ENCODE peak calls at places on chromosomes 12 and 14, in five cellular contexts. G is endothelial cell of umbilical vein, U is A549, J is osteoblast, H is heart right ventricle. K is an unnamed sample. For H3K4me1, the result is how much of the 10 kb centered on the place peaks cover.

GRCh38 chr12:130620281-130620680 is 95.8 kb downstream of the RIMBP2 start:
- DNase-seq in G (no peak), U (no peak), J (no peak), H (no peak), K (peak)

GRCh38 chr12:6914246-6914947 is at the start of gene ENO2:
- DNase-seq in G (peak), U (peak), J (peak), H (peak), K (peak)

GRCh38 chr14:98725676-98726075 is 546.3 kb downstream of the BCL11B start:
- DNase-seq in G (no peak), U (no peak), J (no peak), H (no peak), K (peak)

GRCh38 chr12:113152835-113153814 is 3.6 kb downstream of the CFAP73 start:
- DNase-seq in G (peak), U (peak), J (peak), H (peak), K (peak)

GRCh38 chr14:88955470-88955869 is 131.0 kb downstream of the TTC8 start:
- DNase-seq in G (no peak), U (no peak), J (no peak), H (no peak), K (no peak)

GRCh38 chr12:64895541-64895940 is 71.1 kb downstream of the TBC1D30 start:
- DNase-seq in G (no peak), U (no peak), J (no peak), H (no peak), K (no peak)

GRCh38 chr14:100546051-100546443 is 41.2 kb downstream of the BEGAIN start:
- DNase-seq in G (no peak), U (no peak), J (no peak), H (peak), K (no peak)

GRCh38 chr12:95637010-95637409 is 85.7 kb upstream of the USP44 start:
- DNase-seq in G (no peak), U (no peak), J (no peak), H (no peak), K (no peak)

GRCh38 chr12:112962561-112962960 is 15.8 kb upstream of the OAS2 start:
- DNase-seq in G (no peak), U (no peak), J (no peak), H (no peak), K (peak)

GRCh38 chr12:94638521-94638920 is 11.8 kb downstream of the TMCC3 start:
- DNase-seq in G (no peak), U (no peak), J (no peak), H (no peak), K (no peak)

GRCh38 chr14:91417983-91418386 is 365 bp upstream of the CCDC88C start:
- DNase-seq in G (no peak), U (peak), J (peak), H (peak), K (peak)

GRCh38 chr12:104888892-104889291 is 69.2 kb downstream of the SLC41A2 start:
- DNase-seq in G (no peak), U (no peak), J (no peak), H (no peak), K (no peak)

GRCh38 chr14:100049220-100049619 is 16.0 kb upstream of the EVL start:
- DNase-seq in G (peak), U (no peak), J (peak), H (no peak), K (no peak)

GRCh38 chr12:105107176-105107496 is 395 bp upstream of the WASHC4 start:
- DNase-seq in G (no peak), U (peak), J (peak), H (no peak), K (no peak)

GRCh38 chr14:82075566-82075965 is 541.9 kb upstream of the SEL1L start:
- DNase-seq in G (no peak), U (no peak), J (no peak), H (peak), K (peak)

GRCh38 chr12:124852329-124852831 is 11.3 kb downstream of the SCARB1 start:
- DNase-seq in G (no peak), U (no peak), J (peak), H (peak), K (no peak)

GRCh38 chr12:75909714-75910451 is 121.7 kb downstream of the PHLDA1 start:
- DNase-seq in G (no peak), U (no peak), J (peak), H (no peak), K (no peak)

GRCh38 chr12:9273276-9273675 is 65.1 kb upstream of the PZP start:
- DNase-seq in G (no peak), U (no peak), J (peak), H (no peak), K (no peak)

DNA sequence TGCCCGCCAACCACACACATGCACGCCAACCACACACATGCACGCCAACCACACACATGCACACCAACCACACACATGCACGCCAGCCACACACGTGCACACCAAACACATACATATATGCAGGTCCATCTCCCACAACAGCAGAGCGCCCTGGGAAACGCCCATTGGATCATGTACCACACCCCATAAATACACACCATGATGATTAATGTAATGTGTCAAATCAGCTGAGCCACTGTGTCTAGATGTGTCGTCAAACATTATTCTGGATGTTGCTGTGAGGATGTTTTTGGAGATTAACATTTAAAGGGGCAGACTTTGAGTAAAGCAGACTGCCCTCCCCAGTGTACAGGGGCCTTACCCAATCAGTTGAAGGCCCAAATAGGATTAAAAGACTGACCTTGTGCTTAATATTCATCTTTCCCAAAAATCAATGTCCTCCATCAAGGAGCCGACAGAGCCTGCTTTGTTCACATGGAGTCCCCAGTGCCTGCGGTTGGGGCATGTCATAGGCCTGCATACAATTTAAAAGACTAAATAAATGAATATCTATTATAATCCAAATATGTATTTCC is 23.4 kb upstream of the BDKRB2 start:
- DNase-seq in G (no peak), U (no peak), J (no peak), H (no peak), K (no peak)
- H3K4me1 ChIP-seq in G (under half), U (under half), J (under half), H (under half), K (under half)

GRCh38 chr14:23695220-23695999 is 59.2 kb downstream of the DHRS2 start:
- DNase-seq in G (peak), U (no peak), J (no peak), H (no peak), K (peak)
- H3K4me3 ChIP-seq in G (no peak), U (no peak), J (peak), H (peak), K (peak)

DNA sequence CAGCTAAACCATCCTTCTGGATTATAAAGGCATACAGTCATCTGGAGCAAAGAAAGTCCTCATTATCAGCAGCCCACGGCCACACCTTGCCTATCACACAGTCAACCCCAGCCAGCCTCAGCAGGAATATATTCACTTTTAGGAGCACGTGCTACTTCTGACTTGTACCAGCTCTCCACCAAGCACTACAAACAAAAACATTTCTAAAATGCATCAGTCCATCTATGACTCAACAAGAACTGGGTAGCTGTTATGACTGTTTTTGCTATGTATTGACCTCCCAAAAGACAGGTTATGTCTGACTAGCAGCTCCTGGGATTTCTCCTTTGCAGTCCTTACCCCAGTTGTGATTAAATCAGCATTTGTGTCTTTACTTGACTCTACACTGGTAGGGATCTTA is 31.2 kb downstream of the NUAK1 start:
- DNase-seq in G (peak), U (peak), J (peak), H (no peak), K (no peak)
- H3K4me1 ChIP-seq in G (under half), U (half or more), J (under half), H (under half), K (half or more)

GRCh38 chr12:102950950-102951490 is 6.5 kb upstream of the ASCL1 start:
- DNase-seq in G (no peak), U (no peak), J (no peak), H (no peak), K (no peak)
- H3K4me3 ChIP-seq in G (no peak), U (no peak), J (no peak), H (no peak), K (peak)

GRCh38 chr12:46935448-46935847 is 109.7 kb upstream of the SLC38A4 start:
- DNase-seq in G (no peak), U (no peak), J (no peak), H (no peak), K (no peak)
- H3K4me1 ChIP-seq in G (under half), U (under half), J (under half), H (under half), K (under half)

GRCh38 chr14:103189481-103190470 is 66.5 kb downstream of the TNFAIP2 start:
- DNase-seq in G (no peak), U (no peak), J (no peak), H (no peak), K (no peak)
- H3K4me3 ChIP-seq in G (no peak), U (no peak), J (no peak), H (peak), K (no peak)

GRCh38 chr14:36275741-36276140 is 44.7 kb downstream of the MBIP start:
- DNase-seq in G (no peak), U (no peak), J (no peak), H (no peak), K (no peak)

GRCh38 chr14:36271222-36271621 is 49.2 kb downstream of the MBIP start:
- DNase-seq in G (no peak), U (no peak), J (no peak), H (no peak), K (peak)

GRCh38 chr14:36271939-36272907 is 48.2 kb downstream of the MBIP start:
- DNase-seq in G (peak), U (no peak), J (no peak), H (no peak), K (no peak)

GRCh38 chr14:36268957-36269734 is 51.3 kb downstream of the MBIP start:
- DNase-seq in G (no peak), U (no peak), J (no peak), H (no peak), K (peak)

DNA sequence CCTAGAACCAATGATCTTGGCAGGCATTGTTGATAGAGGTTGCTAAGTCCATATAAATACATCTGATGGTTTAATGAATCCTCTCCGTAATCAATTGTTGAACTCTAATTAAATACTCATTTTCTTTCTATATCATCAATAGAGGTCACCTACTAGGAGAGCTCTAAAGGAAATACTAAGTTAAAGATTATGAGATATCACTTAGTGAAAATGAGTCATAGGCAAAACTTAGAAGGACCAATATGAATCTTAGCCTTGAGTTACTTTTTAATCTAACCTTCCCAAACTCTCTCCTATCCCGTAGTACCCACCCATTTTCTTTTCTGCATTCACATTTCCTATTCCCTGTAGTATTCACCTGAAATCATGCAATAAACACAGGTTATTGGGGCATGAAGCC is 50.2 kb downstream of the MBIP start:
- DNase-seq in G (no peak), U (no peak), J (no peak), H (no peak), K (no peak)
- H3K4me1 ChIP-seq in G (under half), U (under half), J (under half), H (under half), K (under half)

GRCh38 chr12:117966511-117966910 is 2.3 kb downstream of the KSR2 start:
- DNase-seq in G (no peak), U (no peak), J (no peak), H (no peak), K (peak)
- H3K4me3 ChIP-seq in G (no peak), U (no peak), J (no peak), H (no peak), K (no peak)

GRCh38 chr14:53953002-53953827 is 3.4 kb downstream of the BMP4 start:
- DNase-seq in G (peak), U (peak), J (peak), H (peak), K (peak)
- H3K4me1 ChIP-seq in G (under half), U (under half), J (under half), H (under half), K (under half)

GRCh38 chr12:58452546-58452945 is 467.8 kb downstream of the LRIG3 start:
- DNase-seq in G (no peak), U (no peak), J (peak), H (no peak), K (no peak)

GRCh38 chr12:58455146-58455545 is 465.2 kb downstream of the LRIG3 start:
- DNase-seq in G (no peak), U (no peak), J (no peak), H (no peak), K (no peak)

GRCh38 chr12:58458093-58458492 is 462.2 kb downstream of the LRIG3 start:
- DNase-seq in G (no peak), U (no peak), J (no peak), H (no peak), K (no peak)

GRCh38 chr12:58450868-58451482 is 469.3 kb downstream of the LRIG3 start:
- DNase-seq in G (no peak), U (no peak), J (no peak), H (no peak), K (no peak)

GRCh38 chr12:58453306-58453705 is 467.0 kb downstream of the LRIG3 start:
- DNase-seq in G (no peak), U (no peak), J (peak), H (no peak), K (no peak)
- H3K4me3 ChIP-seq in G (no peak), U (no peak), J (no peak), H (no peak), K (no peak)